ENCODE peak calls at places on chromosome 1, in six cellular contexts. One of them, this sample, is unnamed.

GRCh38 chr1:8680628-8681316 is 136.7 kb downstream of the RERE start:
- DNase-seq in activated T-helper 1 cell treated with Interleukin-2 at 50 U/mL for 16 hours: no peak
- DNase-seq in left cardiac atrium: no peak
- DNase-seq in stimulated activated CD4-positive, alpha-beta T cell treated with anti-CD3 and anti-CD28 coated beads, Interleukin-15, amount 100 ng/mL, for 24 hours: no peak
- DNase-seq in LHCN-M2: no peak
- DNase-seq in HEK293T: no peak
- DNase-seq in this sample: no peak

GRCh38 chr1:68746378-68746777 is 249.5 kb upstream of the DEPDC1 start:
- DNase-seq in stimulated activated CD4-positive, alpha-beta T cell treated with anti-CD3 and anti-CD28 coated beads, Interleukin-15, amount 100 ng/mL, for 24 hours: no peak
- DNase-seq in LHCN-M2: no peak
- DNase-seq in left cardiac atrium: no peak
- DNase-seq in activated T-helper 1 cell treated with Interleukin-2 at 50 U/mL for 16 hours: no peak
- DNase-seq in HEK293T: no peak
- DNase-seq in this sample: no peak

GRCh38 chr1:232538224-232538942 is 91.5 kb downstream of the SIPA1L2 start:
- DNase-seq in stimulated activated CD4-positive, alpha-beta T cell treated with anti-CD3 and anti-CD28 coated beads, Interleukin-15, amount 100 ng/mL, for 24 hours: peak; percentile 5
- DNase-seq in left cardiac atrium: no peak
- DNase-seq in activated T-helper 1 cell treated with Interleukin-2 at 50 U/mL for 16 hours: no peak
- DNase-seq in LHCN-M2: peak; percentile 66
- DNase-seq in HEK293T: peak; percentile 66
- DNase-seq in this sample: peak; percentile 7

GRCh38 chr1:152141971-152142584 is 16.9 kb downstream of the RPTN start:
- DNase-seq in left cardiac atrium: peak; percentile 65
- DNase-seq in activated T-helper 1 cell treated with Interleukin-2 at 50 U/mL for 16 hours: no peak
- DNase-seq in HEK293T: peak; percentile 52
- DNase-seq in LHCN-M2: peak; percentile 69
- DNase-seq in stimulated activated CD4-positive, alpha-beta T cell treated with anti-CD3 and anti-CD28 coated beads, Interleukin-15, amount 100 ng/mL, for 24 hours: peak; percentile 40
- DNase-seq in this sample: peak; percentile 44

GRCh38 chr1:56429288-56429687 is 150.1 kb downstream of the PLPP3 start:
- DNase-seq in stimulated activated CD4-positive, alpha-beta T cell treated with anti-CD3 and anti-CD28 coated beads, Interleukin-15, amount 100 ng/mL, for 24 hours: no peak
- DNase-seq in left cardiac atrium: no peak
- DNase-seq in HEK293T: no peak
- DNase-seq in activated T-helper 1 cell treated with Interleukin-2 at 50 U/mL for 16 hours: no peak
- DNase-seq in LHCN-M2: no peak
- DNase-seq in this sample: no peak

GRCh38 chr1:11736746-11737639 is 1.1 kb downstream of the AGTRAP start:
- DNase-seq in left cardiac atrium: peak; percentile 79
- DNase-seq in LHCN-M2: peak; percentile 79
- DNase-seq in stimulated activated CD4-positive, alpha-beta T cell treated with anti-CD3 and anti-CD28 coated beads, Interleukin-15, amount 100 ng/mL, for 24 hours: peak; percentile 58
- DNase-seq in HEK293T: peak; percentile 34
- DNase-seq in activated T-helper 1 cell treated with Interleukin-2 at 50 U/mL for 16 hours: no peak
- DNase-seq in this sample: peak; percentile 71

GRCh38 chr1:53066433-53066832 is 4.4 kb downstream of the PODN start:
- DNase-seq in LHCN-M2: no peak
- DNase-seq in stimulated activated CD4-positive, alpha-beta T cell treated with anti-CD3 and anti-CD28 coated beads, Interleukin-15, amount 100 ng/mL, for 24 hours: no peak
- DNase-seq in activated T-helper 1 cell treated with Interleukin-2 at 50 U/mL for 16 hours: no peak
- DNase-seq in HEK293T: no peak
- DNase-seq in left cardiac atrium: peak; percentile 34
- DNase-seq in this sample: no peak

GRCh38 chr1:106022312-106022902 is 1034.1 kb upstream of the PRMT6 start:
- DNase-seq in HEK293T: no peak
- DNase-seq in activated T-helper 1 cell treated with Interleukin-2 at 50 U/mL for 16 hours: no peak
- DNase-seq in LHCN-M2: no peak
- DNase-seq in stimulated activated CD4-positive, alpha-beta T cell treated with anti-CD3 and anti-CD28 coated beads, Interleukin-15, amount 100 ng/mL, for 24 hours: no peak
- DNase-seq in left cardiac atrium: no peak
- DNase-seq in this sample: no peak

GRCh38 chr1:24221246-24221645 is 34.2 kb upstream of the IFNLR1 start:
- DNase-seq in HEK293T: no peak
- DNase-seq in LHCN-M2: no peak
- DNase-seq in stimulated activated CD4-positive, alpha-beta T cell treated with anti-CD3 and anti-CD28 coated beads, Interleukin-15, amount 100 ng/mL, for 24 hours: no peak
- DNase-seq in left cardiac atrium: no peak
- DNase-seq in activated T-helper 1 cell treated with Interleukin-2 at 50 U/mL for 16 hours: no peak
- DNase-seq in this sample: no peak